ENCODE peak calls at places on chromosome 16, in five cellular contexts. S, O, C, U and E are unnamed samples.

GRCh38 chr16:35102780-35103403 is 1643.5 kb downstream of the TP53TG3F start:
- DNase-seq in S (no peak), U (no peak), C (no peak), O (no peak), E (peak; percentile 2)

GRCh38 chr16:70416748-70417616 is 21.9 kb downstream of the ST3GAL2 start:
- DNase-seq in S (peak; percentile 53), C (no peak), O (no peak), U (no peak), E (no peak)

GRCh38 chr16:3235856-3236669 is 1.1 kb upstream of the ZNF200 start:
- DNase-seq in C (peak; percentile 47), O (peak; percentile 23), U (no peak), S (peak; percentile 27), E (peak; percentile 33)

GRCh38 chr16:21301168-21301894 is 23.2 kb upstream of the CRYM start:
- DNase-seq in S (peak; percentile 85), C (peak; percentile 73), O (peak; percentile 72), U (peak; percentile 65), E (peak; percentile 91)

GRCh38 chr16:87628940-87629339 is 26.6 kb downstream of the JPH3 start:
- DNase-seq in U (peak; percentile 13), O (no peak), C (no peak), S (no peak), E (peak; percentile 85)

GRCh38 chr16:9151074-9151473 is 59.6 kb downstream of the HAPSTR1 start:
- DNase-seq in O (no peak), C (no peak), S (no peak), U (no peak), E (no peak)

GRCh38 chr16:6018848-6019489 is 921.4 kb upstream of the EEF2KMT start:
- DNase-seq in C (no peak), U (no peak), S (peak; percentile 9), O (no peak), E (no peak)

GRCh38 chr16:56886296-56886695 is 21.3 kb downstream of the SLC12A3 start:
- DNase-seq in O (no peak), U (no peak), S (no peak), C (no peak), E (no peak)

GRCh38 chr16:69404275-69404805 is 18.5 kb upstream of the TERF2 start:
- DNase-seq in O (peak; percentile 22), U (peak; percentile 58), S (peak; percentile 60), C (no peak), E (peak; percentile 24)

GRCh38 chr16:29226782-29227181 is 179.7 kb downstream of the NPIPB11 start:
- DNase-seq in O (no peak), U (no peak), S (no peak), C (no peak), E (no peak)

GRCh38 chr16:85222151-85222863 is 110.0 kb upstream of the CIBAR2 start:
- DNase-seq in S (no peak), O (no peak), C (no peak), U (peak; percentile 61), E (no peak)

GRCh38 chr16:86476956-86477530 is 33.3 kb upstream of the FOXF1 start:
- DNase-seq in C (no peak), U (no peak), S (no peak), O (no peak), E (no peak)

GRCh38 chr16:49335828-49336227 is 37.8 kb upstream of the C16orf78 start:
- DNase-seq in S (no peak), C (no peak), O (no peak), U (no peak), E (no peak)

GRCh38 chr16:30957456-30958163 is at the start of gene SETD1A:
- DNase-seq in U (peak; percentile 98), C (peak; percentile 97), O (peak; percentile 95), S (peak; percentile 98), E (peak; percentile 93)

GRCh38 chr16:14377326-14377725 is 252.7 kb downstream of the PARN start:
- DNase-seq in C (no peak), S (no peak), O (no peak), U (peak; percentile 24), E (no peak)

GRCh38 chr16:13480801-13481200 is 439.2 kb upstream of the ERCC4 start:
- DNase-seq in C (no peak), S (no peak), O (no peak), U (no peak), E (peak; percentile 26)

GRCh38 chr16:26316683-26317464 is 625.1 kb downstream of the HS3ST4 start:
- DNase-seq in S (peak; percentile 28), U (no peak), C (no peak), O (no peak), E (no peak)

GRCh38 chr16:88066680-88067529 is 115.7 kb downstream of the BANP start:
- DNase-seq in S (no peak), O (no peak), U (no peak), C (no peak), E (no peak)

GRCh38 chr16:84914273-84914672 is 94.5 kb downstream of the CRISPLD2 start:
- DNase-seq in U (no peak), C (no peak), S (no peak), O (no peak), E (no peak)

GRCh38 chr16:8936421-8936820 is 27.3 kb downstream of the USP7 start:
- DNase-seq in S (peak; percentile 71), O (no peak), C (no peak), U (peak; percentile 58), E (peak; percentile 64)

GRCh38 chr16:4052801-4053662 is 63.2 kb downstream of the ADCY9 start:
- DNase-seq in S (no peak), U (no peak), C (peak; percentile 80), O (peak; percentile 73), E (peak; percentile 61)

GRCh38 chr16:73228649-73229048 is 180.7 kb upstream of the ZFHX3 start:
- DNase-seq in O (no peak), C (no peak), S (no peak), U (peak; percentile 83), E (no peak)

GRCh38 chr16:11032000-11032921 is 87.9 kb downstream of the CLEC16A start:
- DNase-seq in S (no peak), U (no peak), C (no peak), O (no peak), E (no peak)
- TF ChIP-seq CTCF in S (no peak), U (no peak), C (no peak), O (no peak), E (no peak)

GRCh38 chr16:11251525-11252481 is 4.2 kb downstream of the SOCS1 start:
- DNase-seq in O (no peak), C (no peak), S (no peak), U (peak; percentile 87), E (no peak)
- TF ChIP-seq CTCF in O (no peak), C (no peak), S (no peak), U (no peak), E (no peak)

GRCh38 chr16:1942810-1943726 is at the start of gene MSRB1:
- DNase-seq in C (peak; percentile 100), U (peak; percentile 99), O (peak; percentile 100), S (peak; percentile 100), E (peak; percentile 99)

GRCh38 chr16:1938910-1939309 is 4.1 kb downstream of the MSRB1 start:
- DNase-seq in C (no peak), U (no peak), O (no peak), S (no peak), E (no peak)

GRCh38 chr16:1940273-1941161 is 2.5 kb downstream of the MSRB1 start:
- DNase-seq in O (peak; percentile 97), C (no peak), S (no peak), U (no peak), E (no peak)

GRCh38 chr16:1941924-1942809 is 832 bp downstream of the MSRB1 start:
- DNase-seq in U (peak; percentile 50), C (peak; percentile 61), O (peak; percentile 80), S (no peak), E (peak; percentile 66)

GRCh38 chr16:1941162-1941923 is 1.7 kb downstream of the MSRB1 start:
- DNase-seq in O (peak; percentile 76), U (peak; percentile 40), C (no peak), S (no peak), E (no peak)
- TF ChIP-seq CTCF in O (no peak), U (peak; percentile 29), C (no peak), S (peak; percentile 10), E (no peak)

DNA sequence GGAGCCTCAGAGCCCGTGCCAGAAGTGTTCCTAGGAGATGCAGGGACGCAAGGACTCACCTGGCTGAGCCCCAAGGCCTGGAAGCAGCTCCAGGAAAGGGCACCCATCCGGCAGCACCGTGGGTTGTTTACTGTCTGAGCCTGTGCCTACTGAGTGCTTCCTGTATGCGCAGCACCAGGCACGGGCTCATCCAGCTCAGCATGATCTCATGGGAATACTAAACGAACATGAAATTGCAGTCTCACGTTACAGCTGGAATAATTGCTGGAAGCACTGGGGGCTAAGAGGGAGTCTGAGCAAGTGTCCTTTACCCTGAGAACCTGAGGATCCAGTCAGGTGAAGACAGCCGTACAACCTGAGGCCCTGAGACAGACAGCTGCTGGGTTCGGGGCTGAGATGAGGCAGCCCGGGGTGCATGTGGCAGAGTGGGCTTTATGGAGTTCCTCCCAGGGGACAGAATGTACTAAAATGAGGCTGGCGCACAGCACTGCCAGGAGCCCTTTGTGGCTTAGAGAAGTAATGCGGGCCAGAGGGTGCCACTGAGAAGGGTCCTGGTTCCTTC is 5.4 kb downstream of the CTRL start:
- DNase-seq in C (no peak), S (no peak), O (peak; percentile 85), U (peak; percentile 65), E (no peak)
- TF ChIP-seq CTCF in C (no peak), S (no peak), O (no peak), U (peak; percentile 24), E (no peak)